ENCODE peak calls at places on chromosomes 2 and 18, in nine cellular contexts. B is kidney, H is ovary, Z is body of pancreas, G is cardiac muscle cell, Q is heart left ventricle, X is breast epithelium, O is A549, W is tibial artery. J is an unnamed sample.
A peak's percentile ranks its signal among the peaks of the same experiment; 100 is the strongest.

GRCh38 chr2:190740449-190740848 is 91.6 kb downstream of the NAB1 start:
- DNase-seq in X (no peak), O (no peak), Z (no peak), H (no peak), G (no peak), W (no peak), B (no peak), Q (no peak), J (no peak)

GRCh38 chr2:604826-605524 is 72.2 kb downstream of the TMEM18 start:
- DNase-seq in H (no peak), G (no peak), X (no peak), B (no peak), Q (no peak), O (no peak), W (no peak), Z (no peak), J (no peak)

GRCh38 chr2:157466764-157467163 is 22.9 kb upstream of the CYTIP start:
- DNase-seq in X (no peak), W (no peak), Q (no peak), B (no peak), H (no peak), G (no peak), O (no peak), Z (no peak), J (no peak)

GRCh38 chr2:105545731-105546622 is 147.1 kb upstream of the FHL2 start:
- DNase-seq in Z (peak; percentile 71), B (no peak), X (no peak), Q (peak; percentile 69), G (peak; percentile 81), W (no peak), H (peak; percentile 59), O (peak; percentile 74), J (peak; percentile 55)

GRCh38 chr2:27809761-27810241 is 38.3 kb downstream of the MRPL33 start:
- DNase-seq in Q (no peak), H (no peak), O (peak; percentile 32), Z (no peak), G (no peak), X (no peak), B (no peak), W (no peak), J (no peak)

GRCh38 chr2:43032248-43032893 is 194.0 kb downstream of the ZFP36L2 start:
- DNase-seq in B (peak; percentile 86), Q (peak; percentile 66), W (peak; percentile 72), Z (peak; percentile 77), O (no peak), X (peak; percentile 90), G (no peak), H (peak; percentile 88), J (peak; percentile 70)

GRCh38 chr18:42649636-42650035 is 465.8 kb downstream of the RIT2 start:
- DNase-seq in O (no peak), Z (no peak), W (no peak), Q (no peak), G (no peak), X (no peak), H (no peak), B (no peak), J (no peak)

GRCh38 chr2:61887684-61888303 is 662 bp downstream of the CCT4 start:
- DNase-seq in B (no peak), X (no peak), O (no peak), W (no peak), G (peak; percentile 22), Q (no peak), H (no peak), Z (no peak), J (no peak)

GRCh38 chr2:97750017-97750416 is 36.6 kb downstream of the ZAP70 start:
- DNase-seq in Q (no peak), H (no peak), X (no peak), Z (no peak), B (no peak), G (no peak), O (no peak), W (no peak), J (no peak)

GRCh38 chr18:9475643-9476580 is 599 bp downstream of the RALBP1 start:
- DNase-seq in G (peak; percentile 12), O (peak; percentile 6), B (no peak), Z (no peak), H (no peak), X (no peak), Q (no peak), W (no peak), J (no peak)

GRCh38 chr2:234996467-234997270 is 44.9 kb downstream of the SH3BP4 start:
- DNase-seq in G (peak; percentile 95), Z (peak; percentile 57), H (no peak), Q (no peak), O (peak; percentile 47), X (peak; percentile 72), W (no peak), B (peak; percentile 70), J (no peak)

GRCh38 chr2:96506016-96506906 is 1.1 kb upstream of the NEURL3 start:
- DNase-seq in W (peak; percentile 46), O (no peak), B (no peak), H (no peak), Q (no peak), X (no peak), G (no peak), Z (no peak), J (no peak)

GRCh38 chr2:69227717-69228116 is 159.3 kb downstream of the GFPT1 start:
- DNase-seq in Z (no peak), G (no peak), H (no peak), O (no peak), W (no peak), B (no peak), X (no peak), Q (no peak), J (no peak)

DNA sequence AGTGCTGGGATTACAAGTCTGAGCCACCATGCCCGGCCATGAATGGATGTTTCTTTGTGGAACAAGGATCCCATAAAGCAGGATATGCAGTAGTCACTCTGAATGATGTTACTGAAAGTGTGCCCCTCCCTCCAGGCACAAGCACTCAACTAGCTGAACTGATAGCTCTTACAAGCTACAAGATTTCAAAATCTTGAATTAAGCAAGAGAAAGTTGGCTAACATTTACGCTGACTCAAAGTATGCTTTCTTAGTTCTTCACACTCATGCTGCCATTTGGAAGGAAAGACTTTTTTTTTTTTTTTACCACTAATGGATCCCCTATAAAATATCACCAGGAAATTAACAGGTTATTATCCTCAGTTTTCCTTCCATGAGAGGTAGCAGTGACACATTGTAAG is 549.0 kb upstream of the PKDCC start:
- DNase-seq in H (no peak), Z (no peak), B (no peak), W (no peak), G (no peak), O (no peak), Q (no peak), X (no peak), J (no peak)
- H3K9me3 ChIP-seq in H (no peaks in the 10 kb centered on the region), Z (no peaks in the 10 kb centered on the region), B (peaks cover 14% of the 10 kb centered on the region), W (peaks cover 44% of the 10 kb centered on the region), G (peaks cover 4% of the 10 kb centered on the region), O (peaks cover 33% of the 10 kb centered on the region), Q (peaks cover 62% of the 10 kb centered on the region), X (peaks cover 80% of the 10 kb centered on the region), J (peaks cover 73% of the 10 kb centered on the region)

DNA sequence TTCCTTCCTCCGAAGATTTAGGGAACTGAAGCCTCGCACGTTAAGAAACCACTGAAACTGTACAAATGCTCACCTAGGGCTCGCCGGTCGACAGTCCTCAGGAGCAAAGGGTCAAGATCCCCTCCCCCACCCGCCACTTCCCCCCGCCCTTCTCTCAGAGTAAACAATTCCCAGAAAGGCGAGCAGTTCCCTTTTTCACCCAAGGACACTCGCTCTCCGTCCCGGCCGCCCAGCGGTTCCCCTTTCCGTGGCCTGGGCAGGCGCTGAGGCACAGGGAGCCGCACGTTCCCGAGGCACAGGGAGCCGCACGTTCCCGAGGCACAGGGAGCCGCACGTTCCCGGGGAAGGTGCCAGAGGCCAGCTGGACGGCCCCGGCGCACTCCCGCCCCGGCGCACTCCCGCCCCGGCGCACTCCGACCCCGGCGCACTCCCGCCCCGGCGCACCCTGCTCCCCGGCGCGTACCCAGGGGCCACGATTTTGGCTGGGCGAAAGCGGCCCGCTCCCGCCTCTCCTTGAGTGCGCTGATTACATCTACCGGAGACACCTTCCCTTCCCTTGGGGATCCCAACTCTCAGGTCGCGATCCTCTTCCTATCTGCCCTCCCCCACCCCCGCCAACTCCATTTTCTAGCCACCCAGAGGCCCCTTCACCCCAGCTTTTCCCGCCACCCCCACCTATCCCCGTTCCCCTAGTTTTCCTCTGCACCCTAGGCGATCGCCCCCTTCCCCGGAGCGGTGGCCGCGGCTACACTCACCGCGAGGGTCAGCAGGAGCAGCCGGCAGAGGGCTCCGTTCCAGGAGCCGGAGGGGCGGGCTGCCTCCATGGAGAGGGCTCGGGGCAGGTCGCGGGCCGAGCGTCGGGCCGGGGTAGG is 837 bp downstream of the DSC2 start:
- DNase-seq in Z (peak; percentile 90), H (peak; percentile 51), W (peak; percentile 74), O (peak; percentile 10), X (peak; percentile 44), B (peak; percentile 89), G (peak; percentile 78), Q (peak; percentile 69), J (peak; percentile 84)
- TF ChIP-seq CTCF in Z (no peak), H (no peak), W (no peak), O (no peak), X (no peak), B (no peak), G (no peak), Q (no peak), J (peak; percentile 5)

GRCh38 chr2:217944923-217945322 is 57.9 kb downstream of the TNS1 start:
- DNase-seq in O (no peak), Z (no peak), B (no peak), X (no peak), W (peak; percentile 51), G (no peak), H (no peak), Q (peak; percentile 13), J (no peak)

GRCh38 chr2:217945530-217945929 is 57.3 kb downstream of the TNS1 start:
- DNase-seq in G (no peak), Q (no peak), H (no peak), W (peak; percentile 61), O (no peak), B (no peak), X (no peak), Z (no peak), J (no peak)

GRCh38 chr2:217944366-217944765 is 58.4 kb downstream of the TNS1 start:
- DNase-seq in X (no peak), G (no peak), B (no peak), H (no peak), W (no peak), Z (no peak), Q (no peak), O (no peak), J (no peak)

GRCh38 chr2:217947341-217948316 is 55.2 kb downstream of the TNS1 start:
- DNase-seq in O (no peak), X (no peak), Z (no peak), B (no peak), G (no peak), Q (peak; percentile 11), W (peak; percentile 48), H (peak; percentile 8), J (no peak)

GRCh38 chr2:217946071-217946470 is 56.7 kb downstream of the TNS1 start:
- DNase-seq in W (no peak), H (no peak), O (no peak), Z (no peak), Q (peak; percentile 15), B (no peak), G (no peak), X (no peak), J (no peak)
- H3K9me3 ChIP-seq in W (no peaks in the 10 kb centered on the region), H (no peaks in the 10 kb centered on the region), O (no peaks in the 10 kb centered on the region), Z (no peaks in the 10 kb centered on the region), Q (no peaks in the 10 kb centered on the region), B (no peaks in the 10 kb centered on the region), G (no peaks in the 10 kb centered on the region), X (no peaks in the 10 kb centered on the region), J (no peaks in the 10 kb centered on the region)

DNA sequence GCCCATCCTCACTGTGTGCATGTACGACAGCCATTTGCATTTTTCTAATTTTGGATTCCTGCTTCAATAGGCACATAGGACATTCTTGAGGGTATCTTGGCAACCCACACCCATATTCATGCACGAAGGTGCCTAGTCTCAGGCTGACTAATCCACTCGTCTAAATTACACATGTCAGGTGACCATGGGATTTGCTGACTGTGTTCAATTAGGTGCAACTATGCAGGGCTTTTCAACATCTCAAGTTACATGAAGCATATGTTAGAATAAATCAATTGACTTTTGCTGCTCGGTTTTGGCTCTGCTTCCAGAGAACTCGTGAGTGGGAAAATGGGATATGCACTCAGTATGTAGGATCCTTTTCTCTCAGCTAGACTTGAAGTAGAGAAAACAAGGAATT is 249.7 kb downstream of the SP3 start:
- DNase-seq in O (no peak), W (no peak), H (no peak), G (no peak), Z (no peak), Q (no peak), B (no peak), X (no peak), J (no peak)
- TF ChIP-seq CTCF in O (no peak), W (no peak), H (no peak), G (no peak), Z (no peak), Q (no peak), B (no peak), X (no peak), J (no peak)